ENCODE peak calls at places on chromosomes 2 and 18, in four cellular contexts. Z is activated T-cell treated with anti-CD3 and anti-CD28 coated beads for 1 hour, H is activated gamma-delta T cell treated with Interleukin-2 at 50 U/mL for 16 hours, A is NCI-H748 treated with DMSO at 0.1 percent for 48 hours. Q is an unnamed sample.

GRCh38 chr2:203870942-203871341 is 3.4 kb downstream of the CTLA4 start:
- DNase-seq in Z (no peak), H (no peak), A (no peak), Q (no peak)

GRCh38 chr18:50397023-50397422 is 22.2 kb downstream of the SKA1 start:
- DNase-seq in Z (no peak), H (no peak), A (no peak), Q (no peak)

GRCh38 chr2:45167885-45168284 is 158.6 kb upstream of the SIX2 start:
- DNase-seq in Z (no peak), H (no peak), A (no peak), Q (no peak)

GRCh38 chr18:24831871-24832665 is 371.6 kb downstream of the HRH4 start:
- DNase-seq in Z (no peak), H (no peak), A (no peak), Q (no peak)

GRCh38 chr18:59659486-59660187 is 37.6 kb downstream of the CCBE1 start:
- DNase-seq in Z (no peak), H (no peak), A (no peak), Q (no peak)

GRCh38 chr18:76684265-76684664 is 138.1 kb upstream of the ZNF236 start:
- DNase-seq in Z (no peak), H (no peak), A (no peak), Q (no peak)

GRCh38 chr2:70580352-70580751 is 26.7 kb upstream of the TGFA start:
- DNase-seq in Z (no peak), H (no peak), A (no peak), Q (peak)

GRCh38 chr18:14025306-14025940 is 106.8 kb downstream of the ZNF519 start:
- DNase-seq in Z (no peak), H (no peak), A (no peak), Q (no peak)

GRCh38 chr2:197993830-197994229 is 189.4 kb downstream of the PLCL1 start:
- DNase-seq in Z (no peak), H (no peak), A (no peak), Q (no peak)

GRCh38 chr2:105794926-105795574 is 50.3 kb downstream of the NCK2 start:
- DNase-seq in Z (no peak), H (no peak), A (no peak), Q (no peak)

GRCh38 chr2:43005975-43006833 is 213.8 kb upstream of the HAAO start:
- DNase-seq in Z (no peak), H (no peak), A (no peak), Q (no peak)

GRCh38 chr2:47636176-47636575 is 146.8 kb upstream of the MSH6 start:
- DNase-seq in Z (no peak), H (no peak), A (no peak), Q (no peak)

GRCh38 chr2:193907561-193907960 is 1712.8 kb upstream of the TMEFF2 start:
- DNase-seq in Z (no peak), H (no peak), A (no peak), Q (no peak)

GRCh38 chr2:16612490-16612889 is 53.1 kb downstream of the CYRIA start:
- DNase-seq in Z (no peak), H (no peak), A (no peak), Q (no peak)

GRCh38 chr2:196660264-196660663 is 20.7 kb downstream of the CCDC150 start:
- DNase-seq in Z (no peak), H (no peak), A (no peak), Q (no peak)

GRCh38 chr2:190858817-190859216 is 21.8 kb upstream of the GLS start:
- DNase-seq in Z (no peak), H (no peak), A (no peak), Q (peak)

GRCh38 chr2:114384441-114384840 is 58.0 kb upstream of the DPP10 start:
- DNase-seq in Z (no peak), H (no peak), A (no peak), Q (peak)

GRCh38 chr2:233990261-233990798 is 60.2 kb upstream of the SPP2 start:
- DNase-seq in Z (peak), H (peak), A (no peak), Q (no peak)

GRCh38 chr18:51569561-51569960 is 372.1 kb upstream of the MEX3C start:
- DNase-seq in Z (no peak), H (no peak), A (no peak), Q (no peak)

GRCh38 chr2:113078350-113078839 is 10.6 kb downstream of the IL1F10 start:
- DNase-seq in Z (no peak), H (no peak), A (no peak), Q (no peak)

GRCh38 chr2:10390369-10390801 is 57.7 kb downstream of the ODC1 start:
- DNase-seq in Z (no peak), H (no peak), A (no peak), Q (no peak)

GRCh38 chr18:55228707-55229106 is 269.4 kb upstream of the CCDC68 start:
- DNase-seq in Z (no peak), H (no peak), A (no peak), Q (no peak)